ENCODE peak calls at places on chromosomes 16 and 17, in five cellular contexts. T, A, Z, V and E are unnamed samples.

GRCh38 chr16:13959626-13960025 is 39.7 kb downstream of the ERCC4 start:
- DNase-seq in T (no peak), A (no peak), Z (no peak), V (no peak), E (no peak)

GRCh38 chr16:66590322-66590721 is 11.1 kb downstream of the CMTM2 start:
- DNase-seq in T (no peak), A (no peak), Z (no peak), V (no peak), E (peak)

GRCh38 chr16:48720266-48720665 is 110.3 kb upstream of the N4BP1 start:
- DNase-seq in T (no peak), A (no peak), Z (peak), V (no peak), E (peak)

GRCh38 chr16:30131869-30132475 is 9.0 kb upstream of the MAPK3 start:
- DNase-seq in T (no peak), A (no peak), Z (no peak), V (no peak), E (peak)

GRCh38 chr16:27330542-27330941 is 16.8 kb downstream of the IL4R start:
- DNase-seq in T (no peak), A (peak), Z (no peak), V (no peak), E (no peak)

GRCh38 chr17:80260791-80261158 is at the start of gene RNF213:
- DNase-seq in T (peak), A (peak), Z (peak), V (peak), E (peak)

GRCh38 chr17:82097919-82098168 is 192 bp downstream of the FASN start:
- DNase-seq in T (no peak), A (peak), Z (no peak), V (no peak), E (no peak)

GRCh38 chr17:49779730-49780220 is 8.7 kb upstream of the KAT7 start:
- DNase-seq in T (no peak), A (peak), Z (peak), V (peak), E (no peak)

GRCh38 chr16:84739349-84740124 is 39.7 kb downstream of the USP10 start:
- DNase-seq in T (no peak), A (peak), Z (no peak), V (no peak), E (no peak)

GRCh38 chr16:55815320-55815719 is 17.6 kb downstream of the CES1 start:
- DNase-seq in T (no peak), A (no peak), Z (no peak), V (no peak), E (no peak)

GRCh38 chr17:65230040-65230439 is 92.9 kb downstream of the RGS9 start:
- DNase-seq in T (no peak), A (no peak), Z (no peak), V (no peak), E (no peak)

GRCh38 chr17:78583091-78583490 is 5.9 kb upstream of the DNAH17 start:
- DNase-seq in T (no peak), A (peak), Z (peak), V (peak), E (peak)

GRCh38 chr17:41959336-41960095 is 7.1 kb upstream of the CNP start:
- DNase-seq in T (no peak), A (peak), Z (peak), V (no peak), E (peak)

GRCh38 chr17:57577751-57578607 is 167.1 kb downstream of the CCDC182 start:
- DNase-seq in T (no peak), A (peak), Z (no peak), V (no peak), E (no peak)

GRCh38 chr17:28226563-28226962 is 92.4 kb upstream of the TMEM97 start:
- DNase-seq in T (no peak), A (no peak), Z (no peak), V (no peak), E (no peak)

GRCh38 chr17:29291163-29291752 is 2.7 kb downstream of the NUFIP2 start:
- DNase-seq in T (no peak), A (peak), Z (peak), V (peak), E (peak)

GRCh38 chr17:15341385-15341849 is at the start of gene TEKT3:
- DNase-seq in T (no peak), A (peak), Z (no peak), V (peak), E (no peak)

GRCh38 chr17:6507535-6507934 is 48.8 kb downstream of the PITPNM3 start:
- DNase-seq in T (no peak), A (peak), Z (peak), V (peak), E (no peak)

GRCh38 chr16:51313204-51313603 is 162.1 kb upstream of the SALL1 start:
- DNase-seq in T (no peak), A (no peak), Z (no peak), V (no peak), E (no peak)

GRCh38 chr17:71636644-71637043 is 484.2 kb upstream of the SOX9 start:
- DNase-seq in T (no peak), A (no peak), Z (no peak), V (no peak), E (no peak)

GRCh38 chr17:29514792-29515191 is 52.0 kb downstream of the ABHD15 start:
- DNase-seq in T (no peak), A (no peak), Z (no peak), V (no peak), E (no peak)

GRCh38 chr16:64542152-64542551 is 579.7 kb downstream of the CDH11 start:
- DNase-seq in T (no peak), A (no peak), Z (no peak), V (no peak), E (no peak)

GRCh38 chr17:28575126-28575795 is 1.4 kb downstream of the ALDOC start:
- DNase-seq in T (no peak), A (no peak), Z (no peak), V (no peak), E (no peak)

GRCh38 chr17:28712037-28712704 is 483 bp upstream of the PROCA1 start:
- DNase-seq in T (peak), A (peak), Z (no peak), V (no peak), E (no peak)